ENCODE peak calls at places on chromosomes 2 and 18, in five cellular contexts. A, U, X, S and Y are unnamed samples.

GRCh38 chr2:240951045-240951594 is 45.0 kb downstream of the CROCC2 start:
- DNase-seq in U (no peak), X (no peak), S (no peak), A (no peak), Y (no peak)

GRCh38 chr18:10851824-10852225 is 297.5 kb downstream of the PIEZO2 start:
- DNase-seq in X (peak), A (no peak), U (peak), S (peak), Y (no peak)

GRCh38 chr2:15584767-15585469 is 6.8 kb upstream of the DDX1 start:
- DNase-seq in A (no peak), S (no peak), X (no peak), U (peak), Y (no peak)

GRCh38 chr2:64574871-64575270 is 50.7 kb downstream of the AFTPH start:
- DNase-seq in S (no peak), A (no peak), U (no peak), X (no peak), Y (no peak)

GRCh38 chr2:74188018-74188601 is 9.4 kb upstream of the MOB1A start:
- DNase-seq in X (no peak), A (no peak), S (peak), U (peak), Y (no peak)

GRCh38 chr2:37764739-37765138 is 93.3 kb upstream of the CDC42EP3 start:
- DNase-seq in S (no peak), U (peak), X (no peak), A (no peak), Y (no peak)

GRCh38 chr2:24672589-24672988 is 120.6 kb downstream of the PTRHD1 start:
- DNase-seq in X (no peak), U (no peak), S (no peak), A (no peak), Y (no peak)

GRCh38 chr2:119028327-119029174 is 86.6 kb downstream of the MARCO start:
- DNase-seq in U (peak), S (no peak), X (no peak), A (no peak), Y (no peak)

GRCh38 chr18:48750485-48751175 is 200.1 kb downstream of the SMAD7 start:
- DNase-seq in A (no peak), X (peak), S (no peak), U (no peak), Y (no peak)

GRCh38 chr2:29000481-29000880 is 19.4 kb downstream of the TOGARAM2 start:
- DNase-seq in A (peak), U (peak), S (no peak), X (no peak), Y (no peak)

GRCh38 chr2:118672571-118673158 is 174.8 kb downstream of the EN1 start:
- DNase-seq in S (no peak), U (peak), X (no peak), A (no peak), Y (no peak)

GRCh38 chr2:165745916-165746315 is 48.1 kb downstream of the GALNT3 start:
- DNase-seq in S (no peak), A (no peak), X (peak), U (peak), Y (no peak)

GRCh38 chr18:36297419-36298112 is at the start of gene FHOD3:
- DNase-seq in A (peak), S (no peak), X (no peak), U (peak), Y (no peak)

GRCh38 chr2:102103284-102103683 is 39.3 kb upstream of the IL1R1 start:
- DNase-seq in U (no peak), S (no peak), X (no peak), A (no peak), Y (no peak)

GRCh38 chr18:46407471-46408166 is 249.4 kb downstream of the LOXHD1 start:
- DNase-seq in X (peak), S (no peak), A (no peak), U (peak), Y (no peak)

GRCh38 chr18:2515908-2516625 is 55.2 kb downstream of the METTL4 start:
- DNase-seq in X (peak), S (peak), A (no peak), U (peak), Y (no peak)

GRCh38 chr2:163122257-163122656 is 283.7 kb upstream of the KCNH7 start:
- DNase-seq in U (no peak), X (no peak), S (no peak), A (no peak), Y (no peak)

GRCh38 chr18:74963820-74964446 is 245.0 kb downstream of the PTGR3 start:
- DNase-seq in A (peak), U (peak), S (peak), X (peak), Y (no peak)

GRCh38 chr18:21826196-21826595 is 85.6 kb downstream of the MIB1 start:
- DNase-seq in S (no peak), U (peak), A (no peak), X (peak), Y (no peak)

GRCh38 chr2:189002079-189002478 is 27.9 kb downstream of the COL3A1 start:
- DNase-seq in A (no peak), X (no peak), S (no peak), U (peak), Y (no peak)

GRCh38 chr2:86211033-86211795 is 12.0 kb downstream of the MRPL35 start:
- DNase-seq in S (no peak), A (no peak), X (no peak), U (no peak), Y (no peak)

GRCh38 chr2:225002656-225003045 is 39.6 kb downstream of the DOCK10 start:
- DNase-seq in S (no peak), X (peak), U (no peak), A (no peak), Y (no peak)

GRCh38 chr2:233285921-233286320 is 21.7 kb upstream of the SAG start:
- DNase-seq in S (no peak), U (peak), A (no peak), X (peak), Y (no peak)

GRCh38 chr18:36321636-36322407 is 24.3 kb downstream of the FHOD3 start:
- DNase-seq in S (no peak), A (no peak), U (no peak), X (no peak), Y (no peak)

GRCh38 chr2:108936868-108937265 is 52.2 kb downstream of the EDAR start:
- DNase-seq in X (no peak), S (no peak), A (no peak), U (no peak), Y (no peak)

GRCh38 chr2:32806857-32807256 is 139.9 kb upstream of the LTBP1 start:
- DNase-seq in U (no peak), A (no peak), S (no peak), X (no peak), Y (no peak)

GRCh38 chr2:35873921-35874320 is 481.7 kb upstream of the CRIM1 start:
- DNase-seq in X (no peak), S (no peak), A (no peak), U (no peak), Y (no peak)

GRCh38 chr18:28725876-28726275 is 548.9 kb upstream of the CDH2 start:
- DNase-seq in S (no peak), U (no peak), A (no peak), X (peak), Y (no peak)

GRCh38 chr2:71530246-71530986 is 77.1 kb downstream of the DYSF start:
- DNase-seq in U (peak), S (no peak), X (peak), A (no peak), Y (no peak)

GRCh38 chr2:40271066-40271465 is 180.8 kb downstream of the SLC8A1 start:
- DNase-seq in A (no peak), X (no peak), U (no peak), S (no peak), Y (no peak)

GRCh38 chr18:26181343-26181826 is 44.9 kb upstream of the TAF4B start:
- DNase-seq in A (no peak), X (no peak), U (no peak), S (no peak), Y (no peak)

GRCh38 chr2:144267209-144267608 is 252.7 kb downstream of the ZEB2 start:
- DNase-seq in U (no peak), A (no peak), X (no peak), S (no peak), Y (no peak)

GRCh38 chr2:41598161-41598894 is 449.5 kb upstream of the PKDCC start:
- DNase-seq in U (peak), A (peak), S (no peak), X (peak), Y (no peak)

GRCh38 chr18:24319757-24320156 is 77.9 kb downstream of the OSBPL1A start:
- DNase-seq in U (no peak), X (no peak), S (no peak), A (no peak), Y (no peak)

GRCh38 chr2:153360239-153360638 is 118.3 kb downstream of the RPRM start:
- DNase-seq in X (no peak), A (no peak), U (no peak), S (no peak), Y (no peak)

GRCh38 chr2:137772451-137772850 is 191.8 kb upstream of the HNMT start:
- DNase-seq in S (no peak), X (no peak), A (no peak), U (no peak), Y (no peak)

GRCh38 chr2:126518206-126518605 is 137.8 kb upstream of the GYPC start:
- DNase-seq in S (no peak), X (no peak), A (no peak), U (no peak), Y (no peak)

GRCh38 chr2:126510960-126511359 is 145.0 kb upstream of the GYPC start:
- DNase-seq in S (no peak), X (no peak), U (no peak), A (no peak), Y (no peak)

GRCh38 chr2:126507425-126507867 is 148.5 kb upstream of the GYPC start:
- DNase-seq in U (no peak), S (no peak), A (no peak), X (no peak), Y (no peak)

GRCh38 chr2:126513033-126513432 is 142.9 kb upstream of the GYPC start:
- DNase-seq in U (no peak), A (no peak), X (no peak), S (no peak), Y (no peak)
- TF ChIP-seq CTCF in U (no peak), A (no peak), X (no peak), S (no peak), Y (no peak)

DNA sequence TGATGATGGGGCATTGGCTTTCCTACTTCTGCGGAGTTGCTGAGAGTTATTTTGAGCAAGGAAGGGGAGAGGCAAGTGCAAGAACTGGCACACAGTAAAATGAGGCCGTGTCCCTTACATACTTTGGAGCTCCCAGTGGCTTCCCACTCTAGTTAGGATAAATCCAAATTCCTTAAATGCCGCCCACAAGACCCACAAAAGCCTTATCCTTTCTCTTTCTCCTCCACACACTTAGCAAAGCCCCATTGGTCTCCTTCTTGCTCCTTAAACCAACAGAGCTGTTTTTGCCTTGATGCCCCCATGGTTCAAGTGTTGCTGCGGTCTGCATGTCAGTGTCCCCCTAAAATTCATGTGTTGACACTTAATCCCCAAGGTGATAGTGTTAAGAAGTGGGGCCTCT is 24.3 kb downstream of the TMEM247 start:
- DNase-seq in U (no peak), S (no peak), X (no peak), A (no peak), Y (no peak)
- TF ChIP-seq CTCF in U (no peak), S (no peak), X (no peak), A (no peak), Y (no peak)

DNA sequence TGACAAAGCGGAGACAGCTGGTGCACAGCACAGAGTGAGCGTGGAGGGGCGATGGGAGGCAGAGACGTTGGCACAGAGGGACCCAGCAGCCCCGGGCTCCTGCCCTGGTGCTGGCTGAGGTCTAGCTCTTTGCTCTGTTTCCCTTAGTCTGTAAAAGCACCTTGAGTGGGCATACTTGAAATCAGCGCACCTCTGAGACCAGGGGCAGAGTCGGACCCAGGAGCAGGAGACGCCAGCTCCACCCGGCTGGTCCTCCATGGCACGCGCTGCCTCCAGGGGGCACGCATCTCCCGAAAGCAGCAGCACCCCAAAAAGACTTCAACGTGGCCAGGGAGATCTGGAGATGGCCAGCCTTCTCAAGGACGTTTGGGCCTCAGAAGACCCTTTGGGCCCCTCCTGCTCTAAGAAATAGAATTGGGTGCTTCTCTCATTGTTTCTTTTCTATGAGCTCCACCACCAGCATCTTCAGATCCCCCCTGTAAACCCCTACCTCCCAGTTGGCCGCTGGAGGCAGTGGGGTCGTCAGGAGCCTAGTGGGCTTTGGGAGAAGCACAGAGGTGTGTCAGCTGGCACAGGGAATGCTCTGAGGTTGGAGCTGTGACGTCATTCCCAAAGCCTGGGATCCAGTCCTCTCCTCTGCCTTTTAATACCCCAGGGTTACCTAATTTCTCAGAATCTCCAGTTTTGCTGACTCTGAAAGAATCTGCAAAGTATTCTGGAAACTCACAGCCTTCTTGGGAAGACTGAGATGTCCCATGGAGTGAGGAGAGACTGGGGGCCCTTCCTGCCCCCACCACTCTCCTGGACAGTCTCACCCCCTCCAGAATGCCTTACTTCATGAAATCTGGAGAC is 58.9 kb downstream of the CIB4 start:
- DNase-seq in X (no peak), U (no peak), S (no peak), A (no peak), Y (no peak)
- TF ChIP-seq CTCF in X (no peak), U (no peak), S (no peak), A (no peak), Y (no peak)

DNA sequence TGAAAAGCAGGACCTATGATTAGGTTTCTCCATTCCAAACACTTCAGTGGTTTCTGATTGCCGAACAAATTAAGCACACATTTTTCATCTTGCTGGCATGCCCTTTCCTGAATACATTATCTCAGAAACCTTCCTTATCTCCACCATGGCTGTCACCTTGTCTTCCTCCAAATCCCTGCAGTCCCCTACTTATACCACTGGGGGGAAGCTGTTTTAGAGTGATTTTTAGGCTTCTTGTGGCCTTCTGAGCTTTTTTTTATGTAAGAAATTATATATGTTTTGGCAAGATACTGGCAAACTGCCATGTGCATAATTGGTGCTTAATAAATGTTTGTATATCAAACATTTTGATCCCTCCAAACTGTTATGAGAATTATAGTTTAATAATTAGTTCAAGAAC is 229.2 kb downstream of the MYT1L start:
- DNase-seq in A (no peak), S (no peak), U (peak), X (no peak), Y (no peak)
- TF ChIP-seq CTCF in A (no peak), S (no peak), U (peak), X (peak), Y (no peak)

GRCh38 chr2:160278889-160279196 is 78.8 kb upstream of the ITGB6 start:
- DNase-seq in U (peak), X (no peak), A (peak), S (no peak), Y (no peak)
- TF ChIP-seq CTCF in U (peak), X (peak), A (no peak), S (peak), Y (no peak)

DNA sequence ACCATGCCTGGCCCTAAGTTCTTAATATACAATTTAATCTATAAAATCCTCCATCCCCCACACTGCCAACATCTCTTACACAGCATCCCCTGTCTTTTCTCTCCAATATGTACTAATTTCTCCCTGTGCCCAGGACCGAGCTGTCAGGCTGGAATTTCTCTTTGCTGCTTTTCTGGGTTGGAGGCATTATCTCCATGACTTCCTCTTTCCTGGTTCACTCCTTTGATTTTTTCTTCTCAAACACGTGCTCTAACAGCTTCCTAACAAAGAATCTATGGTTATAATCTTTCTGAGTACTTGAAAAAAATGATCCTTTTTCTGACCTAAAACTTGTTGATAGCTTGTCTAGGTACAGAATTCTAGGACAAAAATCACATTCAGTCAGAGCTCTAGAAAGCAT is 112.8 kb downstream of the C1D start:
- DNase-seq in S (no peak), X (no peak), A (no peak), U (no peak), Y (no peak)
- TF ChIP-seq CTCF in S (no peak), X (no peak), A (no peak), U (no peak), Y (no peak)

DNA sequence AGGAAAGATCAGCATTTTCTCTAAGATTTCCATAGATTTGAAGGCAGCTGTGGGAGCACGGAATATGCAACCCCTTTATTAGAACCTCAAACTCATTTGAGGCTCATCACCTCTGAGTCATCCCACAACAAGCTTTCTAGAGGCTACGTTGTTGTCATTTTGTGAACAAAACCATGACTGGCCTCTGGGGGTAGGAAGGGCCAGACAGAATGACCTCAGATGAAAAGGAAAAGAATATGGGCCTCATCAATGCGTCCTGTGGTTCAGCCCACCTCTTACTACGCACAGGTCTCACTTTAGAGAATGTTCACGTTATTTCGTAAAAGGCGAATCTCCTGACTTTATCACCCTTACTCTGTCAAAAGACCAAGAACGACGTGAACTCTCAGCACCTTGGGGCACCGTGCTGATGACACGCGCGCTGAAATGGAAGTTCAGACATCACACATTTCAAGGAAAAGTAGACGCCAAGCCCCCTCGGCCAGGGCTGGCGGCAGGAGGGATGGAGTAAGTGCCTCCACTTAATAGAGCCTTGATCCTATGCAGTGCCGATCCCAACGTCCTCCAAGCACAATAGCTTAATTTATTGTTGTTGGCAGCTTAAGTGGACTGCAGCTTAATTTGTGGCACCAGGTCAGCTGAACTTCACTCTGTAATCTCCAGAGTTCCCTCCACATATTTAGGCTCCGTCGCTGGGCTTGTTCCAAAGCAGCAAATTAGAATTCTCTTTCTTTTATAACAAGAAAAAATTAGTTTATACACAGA is 208.3 kb downstream of the EIPR1 start:
- DNase-seq in U (peak), A (no peak), S (peak), X (no peak), Y (no peak)
- TF ChIP-seq CTCF in U (peak), A (no peak), S (no peak), X (no peak), Y (no peak)

DNA sequence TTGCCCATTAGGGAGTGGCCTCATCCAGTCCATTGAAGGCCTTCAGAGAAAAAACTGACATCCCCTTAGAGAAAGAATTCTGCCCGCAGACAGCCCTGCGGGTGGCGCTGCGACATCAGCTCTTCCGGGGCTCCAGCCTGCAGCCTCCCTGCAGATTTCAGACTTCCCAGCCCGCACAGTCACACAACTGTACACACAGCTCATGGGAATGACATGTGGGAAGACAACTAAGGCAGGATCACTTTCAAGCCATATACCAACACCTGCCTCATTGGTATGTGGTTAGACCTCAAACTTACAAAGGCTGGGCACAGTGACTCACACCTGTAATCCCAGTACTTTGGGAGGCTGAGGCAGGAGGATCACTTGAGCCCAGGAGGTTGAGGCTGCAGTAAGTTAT is 24.8 kb upstream of the TUBB6 start:
- DNase-seq in U (peak), X (no peak), A (no peak), S (no peak), Y (no peak)
- TF ChIP-seq CTCF in U (peak), X (peak), A (no peak), S (peak), Y (no peak)

GRCh38 chr2:45860136-45861106 is 208.9 kb downstream of the PRKCE start:
- DNase-seq in U (peak), A (peak), S (peak), X (no peak), Y (peak)
- TF ChIP-seq CTCF in U (peak), A (peak), S (no peak), X (no peak), Y (no peak)

GRCh38 chr18:1078301-1078700 is 173.6 kb downstream of the ADCYAP1 start:
- DNase-seq in S (no peak), U (no peak), X (no peak), A (no peak), Y (no peak)
- TF ChIP-seq CTCF in S (no peak), U (no peak), X (no peak), A (no peak), Y (no peak)